ENCODE peak calls at places on chromosomes 12 and 14, in eight cellular contexts. I is tibial artery; O is breast epithelium; Z is CD4-positive, alpha-beta T cell; E is IMR-90; P is activated CD4-positive, alpha-beta T cell treated with anti-CD3 and anti-CD28 coated beads, Interleukin-2, amount 50 U/mL, for 4 hours; G is GM23248; J is NCI-H748 treated with DMSO at 0.1 percent for 48 hours. B is an unnamed sample.
A peak's percentile ranks its signal among the peaks of the same experiment; 100 is the strongest.

GRCh38 chr14:93712838-93713724 is 75.2 kb downstream of the PRIMA1 start:
- DNase-seq in I (no peak), G (peak; percentile 25), J (no peak), O (no peak), E (peak; percentile 6), Z (no peak), P (no peak), B (no peak)

GRCh38 chr14:91158091-91158790 is 44.4 kb downstream of the DGLUCY start:
- DNase-seq in Z (no peak), J (no peak), E (no peak), P (no peak), G (no peak), O (no peak), I (no peak), B (no peak)

GRCh38 chr14:80713076-80713850 is 228.3 kb downstream of the CEP128 start:
- DNase-seq in G (no peak), I (no peak), P (no peak), J (no peak), O (no peak), Z (no peak), E (no peak), B (no peak)

GRCh38 chr12:106301611-106302321 is 767 bp upstream of the TCP11L2 start:
- DNase-seq in E (peak; percentile 64), P (peak; percentile 55), G (peak; percentile 65), Z (peak; percentile 70), O (peak; percentile 54), J (peak; percentile 11), I (peak; percentile 54), B (peak; percentile 37)

GRCh38 chr12:120366884-120367251 is 2.1 kb downstream of the MSI1 start:
- DNase-seq in P (no peak), E (no peak), Z (no peak), J (no peak), O (no peak), G (no peak), I (no peak), B (no peak)

GRCh38 chr12:60803147-60803546 is 1207.3 kb downstream of the SLC16A7 start:
- DNase-seq in P (no peak), I (no peak), O (no peak), E (peak; percentile 37), Z (no peak), G (no peak), J (no peak), B (no peak)

GRCh38 chr14:101466456-101467180 is 94.7 kb upstream of the DIO3 start:
- DNase-seq in I (no peak), P (no peak), G (no peak), J (no peak), Z (no peak), O (no peak), E (no peak), B (no peak)

GRCh38 chr12:109766251-109766778 is 52.7 kb downstream of the FAM222A start:
- DNase-seq in E (no peak), O (peak; percentile 35), I (peak; percentile 2), G (no peak), P (no peak), J (no peak), Z (no peak), B (no peak)

GRCh38 chr12:105462841-105463240 is 132.3 kb downstream of the C12orf75 start:
- DNase-seq in G (peak; percentile 79), P (no peak), O (no peak), J (no peak), E (peak; percentile 61), Z (no peak), I (no peak), B (no peak)

GRCh38 chr12:3592856-3593625 is 102.0 kb downstream of the PRMT8 start:
- DNase-seq in O (no peak), I (no peak), E (no peak), J (no peak), Z (no peak), G (no peak), P (no peak), B (no peak)

GRCh38 chr12:99450231-99450630 is 197.3 kb upstream of the GARIN6 start:
- DNase-seq in E (no peak), J (no peak), O (no peak), P (no peak), Z (no peak), I (no peak), G (peak; percentile 42), B (no peak)

GRCh38 chr12:75087656-75088055 is 122.0 kb downstream of the KCNC2 start:
- DNase-seq in P (no peak), I (no peak), E (no peak), G (no peak), O (no peak), Z (no peak), J (no peak), B (no peak)

GRCh38 chr12:89825591-89826449 is 117.2 kb upstream of the ATP2B1 start:
- DNase-seq in G (no peak), I (no peak), E (peak; percentile 4), P (no peak), O (no peak), Z (no peak), J (no peak), B (no peak)

GRCh38 chr12:50765325-50765911 is 1.5 kb downstream of the ATF1 start:
- DNase-seq in P (peak; percentile 39), E (peak; percentile 56), O (no peak), G (peak; percentile 74), J (peak; percentile 27), Z (peak; percentile 47), I (peak; percentile 35), B (peak; percentile 56)

GRCh38 chr14:65352964-65353530 is 59.5 kb upstream of the FUT8 start:
- DNase-seq in E (no peak), I (no peak), G (peak; percentile 54), P (no peak), O (no peak), Z (no peak), J (no peak), B (no peak)

GRCh38 chr14:50920482-50921225 is 23.6 kb downstream of the PYGL start:
- DNase-seq in Z (no peak), P (no peak), I (no peak), E (peak; percentile 90), G (peak; percentile 83), O (no peak), J (no peak), B (peak; percentile 65)

GRCh38 chr14:94710731-94711130 is 59.2 kb downstream of the GSC start:
- DNase-seq in I (no peak), O (no peak), P (no peak), Z (no peak), E (no peak), G (no peak), J (no peak), B (no peak)

GRCh38 chr12:100793182-100793581 is 1.4 kb upstream of the ANO4 start:
- DNase-seq in P (no peak), E (peak; percentile 61), G (peak; percentile 85), I (no peak), J (no peak), Z (no peak), O (no peak), B (no peak)

GRCh38 chr12:75698052-75698451 is 186.6 kb upstream of the KRR1 start:
- DNase-seq in E (no peak), G (no peak), Z (no peak), P (no peak), I (no peak), O (no peak), J (no peak), B (no peak)

GRCh38 chr14:68787235-68787727 is 5.6 kb downstream of the ZFP36L1 start:
- DNase-seq in P (no peak), J (no peak), E (no peak), I (peak; percentile 41), Z (peak; percentile 35), G (peak; percentile 71), O (no peak), B (no peak)

GRCh38 chr12:68932701-68933563 is at the start of gene CPM:
- DNase-seq in I (peak; percentile 66), E (peak; percentile 25), Z (peak; percentile 64), O (peak; percentile 58), G (peak; percentile 87), P (peak; percentile 61), J (peak; percentile 62), B (peak; percentile 76)

GRCh38 chr12:4819654-4820053 is 90.1 kb upstream of the KCNA1 start:
- DNase-seq in O (no peak), J (no peak), P (no peak), G (peak; percentile 82), E (peak; percentile 13), I (peak; percentile 23), Z (no peak), B (no peak)

GRCh38 chr12:130754234-130755001 is 38.3 kb upstream of the RIMBP2 start:
- DNase-seq in Z (no peak), O (no peak), G (no peak), E (no peak), J (no peak), I (no peak), P (no peak), B (no peak)

GRCh38 chr12:62848418-62848817 is 86.5 kb downstream of the PPM1H start:
- DNase-seq in G (peak; percentile 74), E (peak; percentile 85), O (no peak), I (no peak), P (no peak), J (no peak), Z (no peak), B (peak; percentile 61)

GRCh38 chr12:106721931-106722330 is 52.6 kb upstream of the RIC8B start:
- DNase-seq in Z (no peak), P (no peak), I (no peak), J (no peak), G (no peak), E (no peak), O (no peak), B (no peak)

GRCh38 chr12:132066345-132066685 is 77.8 kb downstream of the DDX51 start:
- DNase-seq in E (no peak), O (no peak), Z (peak; percentile 13), I (no peak), P (no peak), J (no peak), G (no peak), B (no peak)

GRCh38 chr12:71694099-71694820 is 8.4 kb downstream of the TMEM19 start:
- DNase-seq in E (no peak), J (no peak), P (no peak), Z (no peak), O (no peak), I (no peak), G (peak; percentile 6), B (no peak)